ENCODE peak calls at places on chromosomes 12 and 14, in four cellular contexts. I is tibial artery, V is GM23338, O is right atrium auricular region. A is an unnamed sample.

GRCh38 chr12:55681142-55682077 is 26.3 kb downstream of the ITGA7 start:
- DNase-seq in O (peak), I (peak), V (peak), A (peak)

GRCh38 chr14:77580964-77581505 is 35.4 kb downstream of the SPTLC2 start:
- DNase-seq in V (no peak), I (no peak), O (no peak), A (no peak)

GRCh38 chr12:52231305-52232232 is 1.5 kb upstream of the KRT7 start:
- DNase-seq in V (no peak), O (no peak), I (no peak), A (peak)

GRCh38 chr14:42736408-42736807 is 1129.7 kb downstream of the LRFN5 start:
- DNase-seq in O (no peak), I (no peak), V (no peak), A (no peak)

GRCh38 chr12:47802312-47802711 is 17.4 kb downstream of the HDAC7 start:
- DNase-seq in I (no peak), O (no peak), V (peak), A (no peak)

GRCh38 chr12:126782083-126782482 is 1484.9 kb upstream of the TMEM132C start:
- DNase-seq in I (no peak), V (no peak), O (no peak), A (no peak)

GRCh38 chr14:23562822-23563472 is 4.6 kb downstream of the AP1G2 start:
- DNase-seq in I (no peak), O (no peak), V (peak), A (no peak)

GRCh38 chr12:44835641-44836379 is 40.3 kb downstream of the NELL2 start:
- DNase-seq in I (no peak), V (no peak), O (no peak), A (peak)

GRCh38 chr14:54348001-54348611 is 48.7 kb upstream of the CDKN3 start:
- DNase-seq in V (peak), O (no peak), I (no peak), A (no peak)

GRCh38 chr12:47887529-47887928 is 17.3 kb downstream of the VDR start:
- DNase-seq in O (no peak), I (no peak), V (no peak), A (no peak)

GRCh38 chr12:26680724-26681455 is 152.1 kb downstream of the ITPR2 start:
- DNase-seq in O (no peak), V (no peak), I (no peak), A (no peak)

GRCh38 chr12:117489671-117490070 is 128.2 kb upstream of the NOS1 start:
- DNase-seq in O (no peak), I (no peak), V (no peak), A (no peak)

GRCh38 chr14:56087824-56088571 is 30.2 kb upstream of the PELI2 start:
- DNase-seq in I (no peak), V (no peak), O (no peak), A (no peak)

GRCh38 chr12:126944684-126945083 is 1322.3 kb upstream of the TMEM132C start:
- DNase-seq in I (no peak), O (no peak), V (no peak), A (no peak)

GRCh38 chr12:108846320-108846719 is 11.1 kb downstream of the SSH1 start:
- DNase-seq in O (no peak), V (no peak), I (no peak), A (no peak)

GRCh38 chr14:77161011-77161410 is 19.4 kb upstream of the ZDHHC22 start:
- DNase-seq in V (no peak), O (peak), I (no peak), A (no peak)

GRCh38 chr12:57940052-57940914 is 1.1 kb upstream of the ATP23 start:
- DNase-seq in V (no peak), I (no peak), O (no peak), A (no peak)

GRCh38 chr12:124549629-124550028 is 17.8 kb downstream of the NCOR2 start:
- DNase-seq in I (no peak), V (no peak), O (no peak), A (no peak)

GRCh38 chr12:43776498-43776897 is 17.7 kb downstream of the IRAK4 start:
- DNase-seq in I (no peak), O (no peak), V (peak), A (no peak)

GRCh38 chr12:91985002-91985767 is 160.5 kb downstream of the BTG1 start:
- DNase-seq in O (no peak), V (no peak), I (no peak), A (no peak)

GRCh38 chr14:36852853-36853634 is 191.4 kb downstream of the PAX9 start:
- DNase-seq in V (no peak), I (peak), O (no peak), A (no peak)

GRCh38 chr12:88391556-88391955 is 188.7 kb downstream of the KITLG start:
- DNase-seq in I (no peak), V (no peak), O (no peak), A (no peak)

GRCh38 chr12:101707131-101707782 is 9.8 kb downstream of the CHPT1 start:
- DNase-seq in V (no peak), O (no peak), I (no peak), A (no peak)

GRCh38 chr12:100248886-100249285 is 18.0 kb downstream of the DEPDC4 start:
- DNase-seq in O (no peak), V (no peak), I (no peak), A (no peak)

GRCh38 chr12:54526800-54527630 is 22.4 kb upstream of the PDE1B start:
- DNase-seq in O (no peak), I (no peak), V (peak), A (peak)

DNA sequence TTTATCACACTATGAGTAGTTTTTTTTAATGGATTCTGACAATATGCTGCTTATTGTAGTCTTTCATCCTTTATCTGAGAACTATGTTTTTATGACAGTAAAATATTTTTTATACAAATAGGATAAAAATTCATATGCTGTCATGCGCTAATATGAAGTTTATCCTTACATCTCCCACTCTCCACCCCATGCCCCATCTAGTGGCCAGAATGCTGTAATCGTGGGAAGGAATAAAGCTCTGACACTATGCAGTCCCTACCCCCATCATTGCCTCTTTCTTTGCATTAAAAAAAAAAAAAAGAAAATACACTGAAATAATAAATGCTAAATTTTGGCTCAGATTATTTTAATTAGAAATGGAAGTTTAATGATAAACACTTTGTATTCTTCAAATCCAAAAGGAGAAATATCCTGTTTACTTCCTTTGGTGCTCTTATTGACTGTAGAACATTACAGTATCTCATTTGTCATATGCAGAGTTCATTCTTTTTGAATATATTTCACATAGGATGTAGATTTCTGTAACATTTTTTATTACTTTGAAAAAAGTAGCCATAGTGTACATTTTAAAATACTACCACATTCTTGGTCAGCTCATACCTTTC is 145.9 kb upstream of the SLCO1C1 start:
- DNase-seq in I (peak), O (no peak), V (peak), A (no peak)
- TF ChIP-seq CTCF in I (peak), O (peak), V (peak), A (no peak)

DNA sequence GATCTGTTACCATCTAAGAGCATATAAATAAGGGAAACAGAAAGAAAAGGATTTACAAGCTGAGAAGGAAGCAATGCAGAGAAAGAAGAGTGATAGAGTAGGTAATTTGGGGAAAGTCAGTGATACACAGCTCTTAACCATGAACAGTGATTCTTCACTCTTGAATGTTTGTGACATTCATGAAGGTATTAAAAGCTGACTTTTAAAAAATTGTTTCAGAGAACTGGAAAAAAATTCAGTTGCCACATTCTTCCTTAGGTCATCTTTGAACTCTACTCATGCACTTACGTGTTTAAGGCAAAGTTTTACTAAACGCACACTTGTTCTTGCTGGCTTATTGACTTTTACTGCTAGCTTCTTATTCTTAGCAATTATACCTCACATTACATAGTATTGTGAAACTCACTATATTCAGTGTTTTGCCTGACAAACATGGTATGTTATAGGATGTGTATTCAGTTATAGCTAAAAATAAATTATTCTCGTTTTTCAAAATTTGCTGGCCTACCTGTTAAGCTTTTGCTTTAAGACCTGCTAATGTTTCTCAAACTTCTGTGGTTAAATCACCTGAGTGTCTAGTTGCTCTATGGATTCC is 10.9 kb downstream of the HIF1A start:
- DNase-seq in I (no peak), V (no peak), O (no peak), A (no peak)
- H3K4me3 ChIP-seq in I (no peak), V (no peak), O (no peak), A (no peak)

GRCh38 chr12:114396869-114397719 is 8.8 kb downstream of the TBX5 start:
- DNase-seq in I (no peak), V (no peak), O (no peak), A (no peak)
- TF ChIP-seq CTCF in I (no peak), V (peak), O (no peak), A (no peak)

DNA sequence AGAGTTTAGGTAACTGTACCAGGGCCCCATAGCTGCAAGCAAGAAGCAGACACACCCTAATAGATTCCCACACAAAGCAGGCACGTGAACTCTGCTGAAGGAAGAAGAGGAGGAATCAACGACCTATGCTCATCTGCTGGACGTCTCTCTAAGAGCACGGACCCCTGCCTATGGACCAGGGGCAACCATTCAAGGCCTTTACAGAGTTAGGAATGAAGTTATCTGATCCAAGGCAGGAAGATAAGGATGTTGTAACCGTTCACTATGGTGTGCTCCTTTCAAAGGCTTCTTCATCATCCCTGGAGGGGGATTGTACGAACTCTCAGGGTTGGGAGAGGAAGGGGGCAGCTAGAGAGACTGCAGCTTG is 141.6 kb upstream of the PARP11 start:
- DNase-seq in O (no peak), V (no peak), I (no peak), A (no peak)
- H3K4me3 ChIP-seq in O (no peak), V (no peak), I (no peak), A (no peak)

GRCh38 chr12:113070117-113070906 is 13.8 kb downstream of the DTX1 start:
- DNase-seq in V (no peak), O (no peak), I (no peak), A (no peak)
- TF ChIP-seq CTCF in V (no peak), O (no peak), I (no peak), A (no peak)

GRCh38 chr14:103188691-103189480 is 65.6 kb downstream of the TNFAIP2 start:
- DNase-seq in O (no peak), V (peak), I (no peak), A (no peak)
- H3K4me3 ChIP-seq in O (peak), V (peak), I (peak), A (peak)

GRCh38 chr12:106345739-106346138 is 11.8 kb upstream of the POLR3B start:
- DNase-seq in I (no peak), O (no peak), V (peak), A (peak)
- TF ChIP-seq CTCF in I (peak), O (peak), V (peak), A (no peak)

GRCh38 chr14:101599234-101599885 is 38.1 kb downstream of the DIO3 start:
- DNase-seq in I (no peak), V (no peak), O (peak), A (no peak)
- H3K4me3 ChIP-seq in I (no peak), V (no peak), O (no peak), A (no peak)

A was measured in pancreas.